ENCODE peak calls at places on chromosome 22, in five cellular contexts. Q is heart right ventricle, F is SHP77 treated with DMSO at 0.1 percent for 48 hours, A is NCI-H510A, J is AG09309. P is an unnamed sample.

GRCh38 chr22:19448739-19449421 is 1.4 kb upstream of the C22orf39 start:
- DNase-seq in Q (no peak), F (no peak), A (no peak), J (no peak), P (no peak)

GRCh38 chr22:37802310-37803194 is 5.2 kb upstream of the GCAT start:
- DNase-seq in Q (peak), F (peak), A (no peak), J (no peak), P (peak)

GRCh38 chr22:31138126-31138525 is 2.2 kb downstream of the PLA2G3 start:
- DNase-seq in Q (no peak), F (no peak), A (no peak), J (no peak), P (no peak)

GRCh38 chr22:32476286-32476685 is 1.7 kb downstream of the FBXO7 start:
- DNase-seq in Q (no peak), F (no peak), A (no peak), J (no peak), P (no peak)

GRCh38 chr22:17785185-17786184 is 11.2 kb upstream of the BID start:
- DNase-seq in Q (peak), F (no peak), A (no peak), J (no peak), P (no peak)

GRCh38 chr22:46213052-46213451 is 37.0 kb downstream of the CDPF1 start:
- DNase-seq in Q (no peak), F (no peak), A (no peak), J (no peak), P (no peak)

GRCh38 chr22:48752451-48753380 is 1075.0 kb downstream of the BRD1 start:
- DNase-seq in Q (no peak), F (no peak), A (no peak), J (no peak), P (no peak)

GRCh38 chr22:32325811-32326237 is 31.8 kb upstream of the RFPL3 start:
- DNase-seq in Q (no peak), F (no peak), A (no peak), J (no peak), P (no peak)

GRCh38 chr22:46797355-46797754 is 34.9 kb downstream of the TBC1D22A start:
- DNase-seq in Q (no peak), F (no peak), A (no peak), J (no peak), P (no peak)

GRCh38 chr22:47600791-47601400 is 838.4 kb downstream of the TBC1D22A start:
- DNase-seq in Q (no peak), F (no peak), A (no peak), J (no peak), P (no peak)

GRCh38 chr22:19419086-19419463 is 12.5 kb downstream of the HIRA start:
- DNase-seq in Q (no peak), F (no peak), A (no peak), J (no peak), P (no peak)

GRCh38 chr22:43945632-43946390 is 9.4 kb upstream of the SAMM50 start:
- DNase-seq in Q (peak), F (peak), A (peak), J (no peak), P (no peak)

GRCh38 chr22:20436309-20437252 is 1.0 kb downstream of the SCARF2 start:
- DNase-seq in Q (no peak), F (no peak), A (no peak), J (no peak), P (no peak)

GRCh38 chr22:17910561-17911311 is 113.6 kb downstream of the MICAL3 start:
- DNase-seq in Q (peak), F (no peak), A (no peak), J (peak), P (no peak)

P was measured in DMS 273 treated with DMSO at 0.1 percent for 48 hours.